ENCODE peak calls at places on chromosome 10, in five cellular contexts. C is astrocyte, M is fibroblast of mammary gland, Z is foreskin fibroblast, L is A549. N is an unnamed sample.

GRCh38 chr10:35595106-35595505 is 10.0 kb upstream of the GJD4 start:
- DNase-seq in M (no peak), C (no peak), Z (no peak), L (no peak), N (no peak)

GRCh38 chr10:44352316-44353127 is 32.4 kb downstream of the CXCL12 start:
- DNase-seq in Z (peak), L (no peak), M (peak), C (peak), N (peak)

GRCh38 chr10:91536101-91536500 is 96.8 kb downstream of the PPP1R3C start:
- DNase-seq in Z (peak), C (peak), L (no peak), M (peak), N (no peak)

GRCh38 chr10:116124777-116125176 is 148.2 kb downstream of the GFRA1 start:
- DNase-seq in Z (no peak), C (no peak), M (no peak), L (no peak), N (no peak)

GRCh38 chr10:89428873-89429272 is 14.5 kb downstream of the IFIT5 start:
- DNase-seq in L (no peak), M (peak), C (peak), Z (peak), N (no peak)

GRCh38 chr10:20059084-20059835 is 243.0 kb downstream of the PLXDC2 start:
- DNase-seq in Z (no peak), L (no peak), C (peak), M (peak), N (no peak)

GRCh38 chr10:26169466-26169865 is 47.1 kb upstream of the GAD2 start:
- DNase-seq in Z (no peak), M (no peak), C (no peak), L (no peak), N (no peak)

GRCh38 chr10:48464871-48465736 is 139.8 kb downstream of the ARHGAP22 start:
- DNase-seq in L (no peak), C (no peak), M (no peak), Z (no peak), N (peak)

GRCh38 chr10:122299423-122300075 is 28.5 kb downstream of the BTBD16 start:
- DNase-seq in L (no peak), M (no peak), C (no peak), Z (no peak), N (no peak)

GRCh38 chr10:116164291-116164690 is 108.7 kb downstream of the GFRA1 start:
- DNase-seq in C (no peak), M (no peak), Z (no peak), L (no peak), N (no peak)

GRCh38 chr10:28130267-28130666 is 131.4 kb upstream of the ODAD2 start:
- DNase-seq in Z (peak), L (no peak), C (peak), M (peak), N (no peak)

GRCh38 chr10:61110188-61110844 is 166.3 kb upstream of the RHOBTB1 start:
- DNase-seq in L (no peak), Z (peak), C (peak), M (no peak), N (no peak)

GRCh38 chr10:102779680-102780079 is 35.9 kb downstream of the WBP1L start:
- DNase-seq in C (no peak), L (no peak), M (peak), Z (no peak), N (no peak)
- H3K4me3 ChIP-seq in C (no peak), L (no peak), M (no peak), Z (no peak), N (no peak)

DNA sequence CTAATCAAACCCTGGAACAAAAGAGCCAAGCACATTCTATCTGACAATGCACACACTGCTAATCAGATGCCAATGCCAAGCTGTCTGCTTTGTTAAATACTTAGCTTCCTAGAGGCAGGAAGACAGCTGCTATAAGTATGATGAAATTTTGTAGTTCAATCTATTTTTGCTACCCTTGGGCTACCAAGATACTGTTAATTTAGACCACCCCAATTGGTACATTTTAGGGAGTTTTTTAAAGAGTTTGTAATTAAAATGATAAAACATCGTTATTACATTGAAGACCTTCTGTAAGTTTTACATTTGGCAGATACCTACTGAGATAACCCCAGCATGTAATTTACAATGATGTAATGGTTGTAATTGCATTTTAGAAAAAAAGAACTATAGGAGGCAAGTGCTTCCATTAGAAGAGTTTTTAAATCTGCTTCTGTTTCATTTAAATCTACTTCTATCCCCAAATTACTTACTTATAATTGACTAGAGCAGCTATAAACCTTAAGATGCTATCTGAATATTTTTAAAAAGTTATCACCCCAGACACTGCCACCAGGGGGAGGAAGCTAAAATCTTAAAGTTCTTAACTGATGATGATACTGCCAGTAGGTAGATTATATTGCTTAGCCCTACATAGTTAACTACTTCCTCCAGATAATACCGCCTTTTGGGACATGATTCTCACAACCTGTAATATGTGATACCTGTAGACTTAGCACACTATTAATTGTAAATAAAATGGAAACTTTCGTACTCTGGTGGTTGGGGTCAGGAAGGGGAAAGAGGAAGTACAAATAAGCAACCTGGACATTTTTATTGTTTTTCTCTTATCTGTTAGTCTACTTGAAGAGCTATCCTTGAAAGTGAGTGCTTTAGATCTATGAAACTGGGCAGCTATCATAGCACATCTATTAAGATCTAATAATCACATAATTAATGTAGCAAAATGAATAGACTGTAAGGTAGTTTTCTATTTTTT is 268.8 kb downstream of the ADK start:
- DNase-seq in C (no peak), Z (peak), L (peak), M (peak), N (no peak)
- TF ChIP-seq CTCF in C (peak), Z (peak), L (peak), M (peak), N (peak)

DNA sequence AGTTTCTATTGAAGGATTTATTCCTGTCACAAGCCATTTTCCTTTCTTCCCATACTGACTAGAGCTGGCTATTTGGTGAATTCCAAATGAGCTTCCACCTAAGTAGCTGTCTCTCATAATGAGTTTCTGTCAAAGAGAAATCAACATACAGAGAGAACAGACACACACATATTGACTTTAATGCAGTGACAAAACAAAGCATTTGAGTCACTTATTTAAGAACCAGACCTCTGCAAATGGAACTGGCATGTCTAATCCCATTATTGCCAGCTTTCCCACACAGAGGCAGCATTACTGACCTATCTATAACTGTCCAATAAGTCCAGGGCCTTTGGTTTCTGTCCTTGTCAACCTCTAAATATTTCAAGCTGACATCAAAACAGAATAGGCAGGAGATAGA is 179.3 kb upstream of the CSTF2T start:
- DNase-seq in C (no peak), M (peak), Z (no peak), L (no peak), N (no peak)
- H3K4me3 ChIP-seq in C (no peak), M (no peak), Z (no peak), L (no peak), N (no peak)

GRCh38 chr10:73096041-73096451 is 620 bp downstream of the P4HA1 start:
- DNase-seq in L (peak), M (peak), Z (peak), C (peak), N (peak)

GRCh38 chr10:73094986-73095478 is 1.6 kb downstream of the P4HA1 start:
- DNase-seq in L (no peak), M (no peak), Z (no peak), C (no peak), N (no peak)

GRCh38 chr10:73095479-73096021 is 1.1 kb downstream of the P4HA1 start:
- DNase-seq in Z (peak), M (peak), C (peak), L (peak), N (no peak)

GRCh38 chr10:73097305-73097670 is 622 bp upstream of the P4HA1 start:
- DNase-seq in C (no peak), L (no peak), M (no peak), Z (peak), N (no peak)

DNA sequence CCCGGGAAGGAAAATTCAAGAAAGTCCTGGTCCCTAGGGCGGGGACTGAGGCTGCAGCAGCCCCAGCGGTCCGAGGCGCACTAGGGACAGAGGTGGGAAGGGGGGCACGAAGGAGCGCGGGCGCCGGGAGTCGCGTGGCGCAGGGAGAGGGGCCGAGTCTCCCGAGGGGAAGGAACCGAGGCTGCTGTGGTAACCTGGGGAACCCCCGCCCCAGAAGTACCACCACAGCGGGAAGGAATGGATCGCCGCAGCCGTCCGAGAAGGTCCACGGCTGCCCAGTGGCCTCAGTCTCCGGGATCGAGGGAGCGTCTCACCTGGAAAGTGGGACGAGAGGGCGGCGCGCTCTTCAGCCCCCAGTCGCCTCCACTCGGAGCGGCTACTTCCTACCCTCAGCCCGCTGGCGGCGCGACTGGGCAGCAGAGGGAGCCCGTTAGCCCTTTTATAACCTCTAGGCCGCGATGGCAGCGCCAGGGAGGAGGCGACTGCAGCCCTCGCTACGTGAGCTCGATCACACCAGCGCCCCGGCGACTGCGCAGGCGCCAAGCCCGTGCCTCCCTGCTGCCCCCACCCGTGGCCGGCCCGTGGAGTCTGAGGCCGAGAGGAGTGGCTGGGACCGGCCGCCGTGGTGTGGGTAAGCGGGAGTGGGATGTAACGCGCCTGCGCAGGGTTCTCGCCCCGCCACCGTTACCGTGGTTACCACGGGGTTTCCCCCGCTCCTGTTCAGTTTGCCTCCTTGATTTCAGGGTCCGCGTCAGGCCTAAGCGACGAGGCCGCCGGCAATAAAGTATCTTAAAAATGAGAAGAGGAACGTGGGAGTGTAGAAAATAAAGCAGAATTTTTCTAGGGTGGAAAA is at the start of gene P4HA1:
- DNase-seq in L (peak), Z (peak), M (peak), C (peak), N (peak)
- TF ChIP-seq CTCF in L (peak), Z (peak), M (peak), C (peak), N (peak)

GRCh38 chr10:74029943-74030342 is 32.0 kb downstream of the VCL start:
- DNase-seq in C (no peak), M (no peak), L (no peak), Z (no peak), N (no peak)
- H3K4me3 ChIP-seq in C (no peak), M (no peak), L (no peak), Z (no peak), N (no peak)

GRCh38 chr10:31033166-31033565 is 1.5 kb upstream of the ZNF438 start:
- DNase-seq in M (no peak), Z (peak), L (no peak), C (no peak), N (no peak)

GRCh38 chr10:31030800-31031199 is 865 bp downstream of the ZNF438 start:
- DNase-seq in M (no peak), Z (no peak), C (no peak), L (no peak), N (no peak)

GRCh38 chr10:31032515-31033132 is 959 bp upstream of the ZNF438 start:
- DNase-seq in M (no peak), L (no peak), Z (no peak), C (no peak), N (peak)

GRCh38 chr10:31031205-31031665 is 430 bp downstream of the ZNF438 start:
- DNase-seq in L (peak), M (no peak), C (no peak), Z (no peak), N (no peak)

DNA sequence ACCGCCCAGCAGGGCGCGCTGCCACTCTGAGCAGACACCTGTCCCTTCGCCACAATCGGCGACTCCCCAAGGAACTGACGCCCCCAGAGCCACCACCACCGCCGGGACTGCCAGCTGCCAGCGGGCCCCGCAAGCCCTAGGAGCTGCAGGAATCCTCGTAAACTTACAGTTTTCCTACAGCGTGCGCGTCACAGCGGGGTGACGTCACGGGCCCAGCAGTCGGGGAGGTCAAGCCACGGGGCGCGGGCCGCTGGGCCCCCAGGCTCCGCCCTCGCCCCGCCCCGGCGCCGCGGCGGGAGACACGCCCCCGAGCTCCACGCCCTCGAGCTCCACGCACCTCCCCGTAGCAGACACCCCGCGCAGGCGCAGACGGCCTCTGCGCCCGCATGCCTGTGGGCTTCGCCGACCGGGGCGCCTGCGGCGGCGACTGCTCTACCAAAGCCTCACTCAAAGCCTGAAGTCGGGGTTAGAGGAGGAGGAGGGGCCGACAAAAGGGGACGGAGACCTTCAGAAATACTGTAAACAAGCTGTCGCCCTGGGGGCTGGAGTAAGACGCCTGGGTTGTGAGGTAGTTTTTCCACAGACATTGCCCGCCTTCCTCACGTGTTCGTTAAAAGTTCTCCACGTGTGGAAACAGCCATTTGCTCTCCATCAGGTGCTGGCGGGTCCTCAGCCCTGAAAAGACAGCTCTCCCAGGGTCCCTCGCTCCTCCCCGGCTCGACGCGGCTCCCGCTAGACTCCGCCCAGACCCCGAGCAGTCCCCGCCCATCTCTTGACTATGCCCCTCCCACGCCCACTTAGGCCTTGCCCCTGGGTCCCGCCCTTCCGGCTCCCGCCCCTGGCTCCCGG is at the start of gene ZNF438:
- DNase-seq in M (peak), C (peak), Z (peak), L (peak), N (peak)
- TF ChIP-seq CTCF in M (peak), C (peak), Z (no peak), L (peak), N (no peak)

GRCh38 chr10:101331960-101332359 is 22.0 kb upstream of the BTRC start:
- DNase-seq in L (no peak), M (no peak), C (peak), Z (no peak), N (no peak)

GRCh38 chr10:101330236-101331225 is 23.4 kb upstream of the BTRC start:
- DNase-seq in L (no peak), M (peak), Z (peak), C (peak), N (no peak)

GRCh38 chr10:101323495-101323894 is 30.5 kb upstream of the BTRC start:
- DNase-seq in M (no peak), C (no peak), Z (no peak), L (no peak), N (no peak)

GRCh38 chr10:101329341-101330032 is 24.5 kb upstream of the BTRC start:
- DNase-seq in C (no peak), L (no peak), Z (no peak), M (no peak), N (no peak)
- H3K4me3 ChIP-seq in C (no peak), L (no peak), Z (no peak), M (no peak), N (no peak)

DNA sequence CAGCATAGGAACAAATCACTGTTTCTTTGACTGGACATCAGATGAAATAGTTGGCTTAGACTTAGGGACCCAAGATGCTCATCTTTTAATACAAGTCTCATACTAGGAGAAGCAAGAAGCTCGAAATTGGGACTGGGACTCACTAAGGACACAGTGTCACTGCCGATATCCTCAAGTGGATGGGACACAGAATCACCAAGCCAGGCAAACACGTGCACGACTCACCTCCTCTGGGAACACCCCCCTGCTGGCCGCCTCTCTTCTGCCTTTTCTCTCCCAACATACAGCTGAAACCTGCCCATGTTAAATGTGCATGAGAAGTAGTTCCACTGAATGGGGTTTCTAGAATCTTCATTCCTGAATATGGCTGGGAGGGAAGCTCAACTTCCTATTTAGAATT is 106.6 kb upstream of the FAM204A start:
- DNase-seq in C (no peak), M (no peak), Z (no peak), L (no peak), N (no peak)
- TF ChIP-seq CTCF in C (no peak), M (no peak), Z (no peak), L (no peak), N (no peak)

GRCh38 chr10:31343551-31343950 is 24.5 kb downstream of the ZEB1 start:
- DNase-seq in C (no peak), L (no peak), M (no peak), Z (no peak), N (no peak)

GRCh38 chr10:31345886-31346285 is 26.9 kb downstream of the ZEB1 start:
- DNase-seq in C (no peak), Z (no peak), L (no peak), M (no peak), N (no peak)

GRCh38 chr10:31341552-31341951 is 22.5 kb downstream of the ZEB1 start:
- DNase-seq in C (no peak), M (no peak), Z (no peak), L (no peak), N (no peak)

GRCh38 chr10:31343009-31343408 is 24.0 kb downstream of the ZEB1 start:
- DNase-seq in C (no peak), M (no peak), L (no peak), Z (no peak), N (no peak)

DNA sequence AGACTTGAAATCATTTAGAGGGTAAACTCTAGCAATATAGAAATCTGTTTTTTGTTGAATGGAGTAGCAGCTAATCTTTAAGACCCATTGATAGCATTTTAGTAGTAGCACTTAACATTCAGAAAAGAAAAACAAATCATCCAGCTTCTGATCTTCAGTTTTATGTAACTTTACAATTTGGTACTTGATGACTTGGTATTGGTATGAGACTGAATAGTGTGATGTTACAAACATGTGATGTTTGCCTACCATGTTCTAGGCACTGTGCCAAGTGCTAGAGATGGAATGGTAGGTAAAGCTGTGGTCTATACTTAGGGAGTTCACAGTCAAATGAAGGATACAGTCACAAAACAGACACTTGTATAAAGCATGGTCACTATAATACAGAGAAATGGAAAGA is 21.3 kb downstream of the ZEB1 start:
- DNase-seq in C (no peak), M (no peak), Z (peak), L (no peak), N (no peak)
- H3K4me3 ChIP-seq in C (no peak), M (no peak), Z (no peak), L (no peak), N (no peak)